ENCODE peak calls at places on chromosomes 1 and 21, in six cellular contexts. R is GM03348; J is activated gamma-delta T cell treated with Interleukin-2 at 50 U/mL for 16 hours; G is Ammon's horn; Y is NCI-H446; Z is NK-92 treated with Interleukin-12 subunit alpha and Interleukin-12 subunit beta, amount 100 ng/mL, for 24 hours. N is an unnamed sample.

GRCh38 chr1:41361028-41361494 is at the start of gene FOXO6:
- DNase-seq in R (peak), J (peak), G (peak), Y (peak), Z (no peak), N (peak)

GRCh38 chr21:29829514-29830255 is 110.1 kb downstream of the GRIK1 start:
- DNase-seq in R (no peak), J (no peak), G (no peak), Y (no peak), Z (no peak), N (no peak)

GRCh38 chr1:54815086-54815876 is 14.2 kb upstream of the TTC22 start:
- DNase-seq in R (no peak), J (no peak), G (no peak), Y (no peak), Z (no peak), N (no peak)

GRCh38 chr21:39126486-39126806 is 56.8 kb downstream of the PSMG1 start:
- DNase-seq in R (no peak), J (no peak), G (no peak), Y (no peak), Z (no peak), N (no peak)

GRCh38 chr1:6275826-6276764 is 15.2 kb upstream of the GPR153 start:
- DNase-seq in R (peak), J (no peak), G (no peak), Y (no peak), Z (no peak), N (no peak)

GRCh38 chr1:7827134-7827955 is 25.5 kb downstream of the UTS2 start:
- DNase-seq in R (no peak), J (peak), G (no peak), Y (no peak), Z (no peak), N (no peak)

GRCh38 chr1:172746091-172746949 is 87.4 kb downstream of the FASLG start:
- DNase-seq in R (peak), J (peak), G (peak), Y (no peak), Z (peak), N (no peak)

GRCh38 chr1:21831454-21831970 is 19.4 kb downstream of the LDLRAD2 start:
- DNase-seq in R (no peak), J (no peak), G (no peak), Y (no peak), Z (no peak), N (no peak)

GRCh38 chr21:14573244-14573643 is 27.1 kb upstream of the SAMSN1 start:
- DNase-seq in R (no peak), J (no peak), G (no peak), Y (no peak), Z (no peak), N (no peak)

GRCh38 chr1:5830771-5831599 is 161.2 kb downstream of the NPHP4 start:
- DNase-seq in R (no peak), J (no peak), G (peak), Y (no peak), Z (no peak), N (no peak)

GRCh38 chr1:17440827-17441168 is 1.3 kb upstream of the RCC2 start:
- DNase-seq in R (no peak), J (no peak), G (no peak), Y (no peak), Z (no peak), N (no peak)

GRCh38 chr1:31877544-31877943 is 60.6 kb downstream of the PTP4A2 start:
- DNase-seq in R (no peak), J (no peak), G (no peak), Y (no peak), Z (no peak), N (no peak)

GRCh38 chr1:230067871-230068814 is 1.1 kb downstream of the GALNT2 start:
- DNase-seq in R (peak), J (peak), G (peak), Y (no peak), Z (no peak), N (peak)